ENCODE peak calls at places on chromosomes 4 and X, in five cellular contexts. One of them, this sample, is unnamed.

GRCh38 chr4:15936495-15936894 is 2.0 kb downstream of the FGFBP1 start:
- DNase-seq in nephron progenitor cell: no peak
- DNase-seq in prostate gland: no peak
- DNase-seq in AG09309: no peak
- DNase-seq in fibroblast of lung: no peak
- DNase-seq in this sample: no peak

GRCh38 chr4:26701786-26702227 is 117.9 kb downstream of the TBC1D19 start:
- DNase-seq in nephron progenitor cell: no peak
- DNase-seq in prostate gland: no peak
- DNase-seq in AG09309: no peak
- DNase-seq in fibroblast of lung: peak; percentile 63
- DNase-seq in this sample: no peak

GRCh38 chrX:16469870-16470269 is 180.1 kb upstream of the S100G start:
- DNase-seq in nephron progenitor cell: no peak
- DNase-seq in prostate gland: no peak
- DNase-seq in AG09309: no peak
- DNase-seq in fibroblast of lung: no peak
- DNase-seq in this sample: no peak

GRCh38 chrX:120311632-120312000 is 355 bp upstream of the TMEM255A start:
- DNase-seq in nephron progenitor cell: no peak
- DNase-seq in prostate gland: no peak
- DNase-seq in AG09309: no peak
- DNase-seq in fibroblast of lung: no peak
- DNase-seq in this sample: no peak

GRCh38 chrX:9164535-9165425 is 130.9 kb upstream of the FAM9B start:
- DNase-seq in nephron progenitor cell: no peak
- DNase-seq in prostate gland: no peak
- DNase-seq in AG09309: no peak
- DNase-seq in fibroblast of lung: peak; percentile 57
- DNase-seq in this sample: no peak

GRCh38 chrX:151754042-151754419 is 19.5 kb downstream of the CNGA2 start:
- DNase-seq in nephron progenitor cell: no peak
- DNase-seq in prostate gland: peak; percentile 10
- DNase-seq in AG09309: peak; percentile 55
- DNase-seq in fibroblast of lung: peak; percentile 4
- DNase-seq in this sample: no peak

GRCh38 chr4:1334579-1334895 is 12.5 kb upstream of the UVSSA start:
- DNase-seq in nephron progenitor cell: no peak
- DNase-seq in prostate gland: no peak
- DNase-seq in AG09309: no peak
- DNase-seq in fibroblast of lung: no peak
- DNase-seq in this sample: no peak

GRCh38 chrX:10168226-10168625 is 11.5 kb downstream of the CLCN4 start:
- DNase-seq in nephron progenitor cell: no peak
- DNase-seq in prostate gland: no peak
- DNase-seq in AG09309: no peak
- DNase-seq in fibroblast of lung: no peak
- DNase-seq in this sample: no peak

GRCh38 chr4:80336582-80336981 is 1.1 kb downstream of the CFAP299 start:
- DNase-seq in nephron progenitor cell: peak; percentile 19
- DNase-seq in prostate gland: peak; percentile 19
- DNase-seq in AG09309: no peak
- DNase-seq in fibroblast of lung: peak; percentile 40
- DNase-seq in this sample: no peak

GRCh38 chrX:10483191-10483808 is 137.1 kb downstream of the MID1 start:
- DNase-seq in nephron progenitor cell: no peak
- DNase-seq in prostate gland: no peak
- DNase-seq in AG09309: no peak
- DNase-seq in fibroblast of lung: peak; percentile 33
- DNase-seq in this sample: no peak

GRCh38 chrX:143994206-143994605 is 110.3 kb downstream of the UBE2NL start:
- DNase-seq in nephron progenitor cell: no peak
- DNase-seq in prostate gland: no peak
- DNase-seq in AG09309: no peak
- DNase-seq in fibroblast of lung: no peak
- DNase-seq in this sample: no peak

GRCh38 chr4:23930750-23931488 is 41.1 kb upstream of the PPARGC1A start:
- DNase-seq in nephron progenitor cell: peak; percentile 27
- DNase-seq in prostate gland: peak; percentile 24
- DNase-seq in AG09309: no peak
- DNase-seq in fibroblast of lung: peak; percentile 63
- DNase-seq in this sample: no peak

GRCh38 chr4:75800972-75801371 is 76.6 kb downstream of the USO1 start:
- DNase-seq in nephron progenitor cell: no peak
- DNase-seq in prostate gland: no peak
- DNase-seq in AG09309: no peak
- DNase-seq in fibroblast of lung: no peak
- DNase-seq in this sample: no peak

GRCh38 chrX:124362072-124362471 is 15.7 kb downstream of the SH2D1A start:
- DNase-seq in nephron progenitor cell: no peak
- DNase-seq in prostate gland: no peak
- DNase-seq in AG09309: no peak
- DNase-seq in fibroblast of lung: no peak
- DNase-seq in this sample: no peak

GRCh38 chr4:81030617-81031388 is at the start of gene BMP3:
- DNase-seq in nephron progenitor cell: peak; percentile 60
- DNase-seq in prostate gland: peak; percentile 10
- DNase-seq in AG09309: no peak
- DNase-seq in fibroblast of lung: peak; percentile 48
- DNase-seq in this sample: peak; percentile 20

GRCh38 chr4:157280673-157281072 is 60.1 kb downstream of the GRIA2 start:
- DNase-seq in nephron progenitor cell: no peak
- DNase-seq in prostate gland: no peak
- DNase-seq in AG09309: no peak
- DNase-seq in fibroblast of lung: no peak
- DNase-seq in this sample: no peak

GRCh38 chr4:48660347-48660746 is 119.7 kb downstream of the FRYL start:
- DNase-seq in nephron progenitor cell: no peak
- DNase-seq in prostate gland: no peak
- DNase-seq in AG09309: no peak
- DNase-seq in fibroblast of lung: no peak
- DNase-seq in this sample: no peak

GRCh38 chr4:99207911-99208718 is 10.9 kb downstream of the ADH6 start:
- DNase-seq in nephron progenitor cell: no peak
- DNase-seq in prostate gland: no peak
- DNase-seq in AG09309: no peak
- DNase-seq in fibroblast of lung: peak; percentile 68
- DNase-seq in this sample: no peak

GRCh38 chr4:154519214-154519613 is 27.6 kb upstream of the DCHS2 start:
- DNase-seq in nephron progenitor cell: no peak
- DNase-seq in prostate gland: no peak
- DNase-seq in AG09309: no peak
- DNase-seq in fibroblast of lung: no peak
- DNase-seq in this sample: no peak

GRCh38 chr4:105619193-105619931 is 66.9 kb downstream of the ARHGEF38 start:
- DNase-seq in nephron progenitor cell: no peak
- DNase-seq in prostate gland: peak; percentile 83
- DNase-seq in AG09309: no peak
- DNase-seq in fibroblast of lung: peak; percentile 15
- DNase-seq in this sample: no peak

GRCh38 chrX:126165721-126166401 is at the start of gene DCAF12L2:
- DNase-seq in nephron progenitor cell: peak; percentile 54
- DNase-seq in prostate gland: no peak
- DNase-seq in AG09309: no peak
- DNase-seq in fibroblast of lung: no peak
- DNase-seq in this sample: peak; percentile 10

GRCh38 chr4:122588453-122589238 is 32.2 kb downstream of the IL21 start:
- DNase-seq in nephron progenitor cell: no peak
- DNase-seq in prostate gland: no peak
- DNase-seq in AG09309: peak; percentile 44
- DNase-seq in fibroblast of lung: peak; percentile 82
- DNase-seq in this sample: no peak

GRCh38 chr4:168218663-168219062 is 99.9 kb downstream of the DDX60 start:
- DNase-seq in nephron progenitor cell: no peak
- DNase-seq in prostate gland: no peak
- DNase-seq in AG09309: peak; percentile 37
- DNase-seq in fibroblast of lung: peak; percentile 26
- DNase-seq in this sample: no peak

GRCh38 chr4:184437988-184438774 is 36.2 kb downstream of the IRF2 start:
- DNase-seq in nephron progenitor cell: no peak
- DNase-seq in prostate gland: no peak
- DNase-seq in AG09309: no peak
- DNase-seq in fibroblast of lung: no peak
- DNase-seq in this sample: no peak

GRCh38 chr4:168612435-168613139 is 115.7 kb downstream of the PALLD start:
- DNase-seq in nephron progenitor cell: no peak
- DNase-seq in prostate gland: no peak
- DNase-seq in AG09309: no peak
- DNase-seq in fibroblast of lung: peak; percentile 63
- DNase-seq in this sample: no peak

GRCh38 chrX:154019633-154020499 is at the start of gene IRAK1:
- DNase-seq in nephron progenitor cell: peak; percentile 60
- DNase-seq in prostate gland: peak; percentile 27
- DNase-seq in AG09309: no peak
- DNase-seq in fibroblast of lung: peak; percentile 52
- DNase-seq in this sample: peak; percentile 27

GRCh38 chr4:152115794-152116193 is 355.0 kb upstream of the GATB start:
- DNase-seq in nephron progenitor cell: no peak
- DNase-seq in prostate gland: no peak
- DNase-seq in AG09309: no peak
- DNase-seq in fibroblast of lung: no peak
- DNase-seq in this sample: no peak

DNA sequence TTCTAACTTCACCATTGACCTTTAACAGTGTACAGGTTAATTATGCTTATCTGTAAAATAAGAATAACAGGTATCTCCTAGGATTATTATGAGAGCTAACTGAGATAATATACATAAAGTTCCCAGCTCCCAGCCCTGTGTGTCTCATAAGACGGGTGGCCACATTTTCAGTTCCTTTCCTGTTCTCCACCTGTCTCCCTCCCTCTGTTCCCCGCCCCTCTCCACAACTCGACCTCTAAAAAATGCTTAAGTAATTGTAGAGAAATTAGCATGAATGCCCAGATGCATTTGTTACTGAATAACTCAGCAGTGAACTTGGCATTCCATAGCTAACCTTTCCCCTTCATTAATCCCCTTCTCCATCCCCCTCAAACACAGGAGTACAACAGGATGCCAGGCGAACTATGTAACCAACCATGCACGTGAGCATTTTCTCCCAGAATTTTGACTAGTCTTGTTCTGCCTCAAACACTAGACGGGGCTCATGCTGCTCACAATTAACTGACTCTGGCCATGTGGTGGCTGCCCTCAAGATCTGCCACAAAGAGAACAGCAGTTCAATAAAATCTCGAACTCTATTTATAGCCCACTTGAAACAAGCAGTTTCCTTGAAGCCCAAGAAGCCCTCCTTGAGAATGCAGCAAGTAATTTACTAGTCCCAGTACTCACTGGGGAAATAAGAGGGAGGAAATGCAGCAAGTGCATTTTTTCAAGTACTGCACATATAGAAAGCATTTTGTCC is 351.2 kb downstream of the ARHGAP24 start:
- DNase-seq in nephron progenitor cell: peak; percentile 43
- DNase-seq in prostate gland: no peak
- DNase-seq in AG09309: peak; percentile 57
- DNase-seq in fibroblast of lung: peak; percentile 51
- DNase-seq in this sample: peak; percentile 36
- TF ChIP-seq CTCF in nephron progenitor cell: no peak
- TF ChIP-seq CTCF in prostate gland: peak; percentile 22
- TF ChIP-seq CTCF in AG09309: peak; percentile 54
- TF ChIP-seq CTCF in fibroblast of lung: peak; percentile 23
- TF ChIP-seq CTCF in this sample: peak; percentile 47

GRCh38 chr4:133839326-133839725 is 362.3 kb downstream of the PABPC4L start:
- DNase-seq in nephron progenitor cell: no peak
- DNase-seq in prostate gland: no peak
- DNase-seq in AG09309: no peak
- DNase-seq in fibroblast of lung: peak; percentile 31
- DNase-seq in this sample: no peak
- TF ChIP-seq CTCF in nephron progenitor cell: no peak
- TF ChIP-seq CTCF in prostate gland: no peak
- TF ChIP-seq CTCF in AG09309: no peak
- TF ChIP-seq CTCF in fibroblast of lung: no peak
- TF ChIP-seq CTCF in this sample: no peak

DNA sequence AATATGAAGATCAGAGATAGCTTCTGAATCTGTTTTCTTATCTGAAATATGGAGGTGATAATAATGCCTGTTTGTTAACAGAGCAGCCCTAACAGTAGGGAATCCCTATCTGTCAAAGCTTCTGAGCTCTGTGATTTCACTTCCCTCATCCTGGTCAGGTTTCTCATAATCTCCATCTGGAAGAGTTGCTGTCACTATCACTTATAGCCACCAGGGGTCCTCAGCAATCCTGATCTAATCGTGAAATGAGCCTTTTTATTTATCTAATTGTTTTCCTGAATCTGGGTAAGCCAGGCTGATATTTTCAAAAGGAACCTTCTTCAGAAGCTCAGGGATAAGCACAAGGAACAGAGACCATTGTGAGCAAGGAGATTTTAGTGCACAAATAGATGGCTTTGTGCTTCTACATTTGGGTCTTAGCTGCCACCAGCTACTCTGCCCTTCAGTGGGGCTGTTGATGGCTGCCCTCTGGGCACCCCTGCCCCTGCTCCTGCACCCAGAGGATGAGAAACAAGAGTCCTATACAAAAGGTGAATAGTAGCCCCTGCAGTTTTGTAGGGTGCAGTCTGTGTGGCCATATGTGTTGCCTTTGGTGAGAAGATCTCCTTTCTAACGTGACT is 196.4 kb upstream of the RADX start:
- DNase-seq in nephron progenitor cell: peak; percentile 8
- DNase-seq in prostate gland: no peak
- DNase-seq in AG09309: no peak
- DNase-seq in fibroblast of lung: peak; percentile 11
- DNase-seq in this sample: no peak
- TF ChIP-seq CTCF in nephron progenitor cell: peak; percentile 62
- TF ChIP-seq CTCF in prostate gland: peak; percentile 33
- TF ChIP-seq CTCF in AG09309: peak; percentile 64
- TF ChIP-seq CTCF in fibroblast of lung: peak; percentile 39
- TF ChIP-seq CTCF in this sample: peak; percentile 66

GRCh38 chr4:163592207-163592606 is 97.7 kb downstream of the TMA16 start:
- DNase-seq in nephron progenitor cell: no peak
- DNase-seq in prostate gland: no peak
- DNase-seq in AG09309: no peak
- DNase-seq in fibroblast of lung: no peak
- DNase-seq in this sample: no peak

GRCh38 chr4:163590103-163590502 is 95.6 kb downstream of the TMA16 start:
- DNase-seq in nephron progenitor cell: no peak
- DNase-seq in prostate gland: no peak
- DNase-seq in AG09309: no peak
- DNase-seq in fibroblast of lung: no peak
- DNase-seq in this sample: no peak

GRCh38 chr4:163591614-163592020 is 97.1 kb downstream of the TMA16 start:
- DNase-seq in nephron progenitor cell: no peak
- DNase-seq in prostate gland: no peak
- DNase-seq in AG09309: no peak
- DNase-seq in fibroblast of lung: no peak
- DNase-seq in this sample: no peak

GRCh38 chr4:163590609-163591264 is 96.2 kb downstream of the TMA16 start:
- DNase-seq in nephron progenitor cell: no peak
- DNase-seq in prostate gland: no peak
- DNase-seq in AG09309: no peak
- DNase-seq in fibroblast of lung: no peak
- DNase-seq in this sample: no peak

DNA sequence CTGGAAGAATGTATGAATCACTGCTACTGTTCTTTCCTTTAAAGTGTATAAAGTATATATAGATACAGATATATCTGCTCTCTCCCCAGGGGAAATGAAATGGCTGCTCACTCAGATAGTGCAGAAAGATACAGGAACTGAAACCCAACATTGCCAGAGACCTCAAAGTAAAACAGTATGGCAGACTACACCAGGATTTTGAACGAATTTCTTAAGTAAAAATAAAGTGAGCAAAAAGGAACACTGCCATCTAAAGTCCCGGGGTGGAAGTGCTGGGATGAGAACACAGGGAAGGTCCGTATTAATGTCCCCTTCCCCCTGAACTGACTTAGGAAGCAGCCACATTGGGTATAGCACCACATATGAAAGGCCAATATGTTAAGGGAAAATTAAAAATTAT is 93.4 kb downstream of the TMA16 start:
- DNase-seq in nephron progenitor cell: peak; percentile 1
- DNase-seq in prostate gland: no peak
- DNase-seq in AG09309: no peak
- DNase-seq in fibroblast of lung: no peak
- DNase-seq in this sample: no peak
- TF ChIP-seq CTCF in nephron progenitor cell: peak; percentile 14
- TF ChIP-seq CTCF in prostate gland: no peak
- TF ChIP-seq CTCF in AG09309: no peak
- TF ChIP-seq CTCF in fibroblast of lung: no peak
- TF ChIP-seq CTCF in this sample: peak; percentile 55

This sample was measured in progenitor cell of endocrine pancreas.